ENCODE peak calls at places on chromosome 21, in eight cellular contexts. One of them, this sample, is unnamed.

GRCh38 chr21:35015435-35016024 is 33.6 kb downstream of the RUNX1 start:
- DNase-seq in pancreas: no peak
- DNase-seq in left ventricle myocardium inferior: no peak
- DNase-seq in GM23248: no peak
- DNase-seq in ascending aorta: no peak
- DNase-seq in breast epithelium: no peak
- DNase-seq in trophoblast cell: no peak
- DNase-seq in CD8-positive, alpha-beta T cell: no peak
- DNase-seq in this sample: no peak

GRCh38 chr21:43825936-43826622 is 36.7 kb downstream of the RRP1 start:
- DNase-seq in left ventricle myocardium inferior: no peak
- DNase-seq in CD8-positive, alpha-beta T cell: no peak
- DNase-seq in breast epithelium: no peak
- DNase-seq in GM23248: no peak
- DNase-seq in trophoblast cell: no peak
- DNase-seq in ascending aorta: no peak
- DNase-seq in pancreas: peak; percentile 55
- DNase-seq in this sample: peak; percentile 39

GRCh38 chr21:42653492-42654061 is at the start of gene PDE9A:
- DNase-seq in left ventricle myocardium inferior: no peak
- DNase-seq in breast epithelium: no peak
- DNase-seq in trophoblast cell: no peak
- DNase-seq in pancreas: peak; percentile 72
- DNase-seq in ascending aorta: no peak
- DNase-seq in CD8-positive, alpha-beta T cell: no peak
- DNase-seq in GM23248: peak; percentile 21
- DNase-seq in this sample: peak; percentile 58

GRCh38 chr21:27244356-27244755 is 277.5 kb upstream of the ADAMTS5 start:
- DNase-seq in trophoblast cell: no peak
- DNase-seq in pancreas: no peak
- DNase-seq in CD8-positive, alpha-beta T cell: no peak
- DNase-seq in ascending aorta: no peak
- DNase-seq in GM23248: peak; percentile 69
- DNase-seq in left ventricle myocardium inferior: no peak
- DNase-seq in breast epithelium: no peak
- DNase-seq in this sample: no peak

GRCh38 chr21:38140192-38140905 is 116.4 kb upstream of the KCNJ15 start:
- DNase-seq in GM23248: peak; percentile 72
- DNase-seq in ascending aorta: no peak
- DNase-seq in trophoblast cell: peak; percentile 49
- DNase-seq in breast epithelium: no peak
- DNase-seq in pancreas: no peak
- DNase-seq in CD8-positive, alpha-beta T cell: no peak
- DNase-seq in left ventricle myocardium inferior: peak; percentile 60
- DNase-seq in this sample: peak; percentile 45

GRCh38 chr21:42621166-42621827 is 32.1 kb upstream of the PDE9A start:
- DNase-seq in ascending aorta: no peak
- DNase-seq in GM23248: no peak
- DNase-seq in trophoblast cell: no peak
- DNase-seq in CD8-positive, alpha-beta T cell: no peak
- DNase-seq in pancreas: no peak
- DNase-seq in breast epithelium: no peak
- DNase-seq in left ventricle myocardium inferior: no peak
- DNase-seq in this sample: no peak

GRCh38 chr21:44013380-44014088 is 1.4 kb downstream of the TRAPPC10 start:
- DNase-seq in left ventricle myocardium inferior: no peak
- DNase-seq in CD8-positive, alpha-beta T cell: peak; percentile 19
- DNase-seq in trophoblast cell: peak; percentile 74
- DNase-seq in pancreas: no peak
- DNase-seq in ascending aorta: no peak
- DNase-seq in GM23248: peak; percentile 58
- DNase-seq in breast epithelium: no peak
- DNase-seq in this sample: peak; percentile 41

GRCh38 chr21:41673071-41673470 is 93.8 kb downstream of the RIPK4 start:
- DNase-seq in CD8-positive, alpha-beta T cell: no peak
- DNase-seq in left ventricle myocardium inferior: no peak
- DNase-seq in ascending aorta: no peak
- DNase-seq in trophoblast cell: no peak
- DNase-seq in pancreas: peak; percentile 58
- DNase-seq in breast epithelium: no peak
- DNase-seq in GM23248: no peak
- DNase-seq in this sample: no peak

GRCh38 chr21:42443181-42443785 is 39.6 kb downstream of the UBASH3A start:
- DNase-seq in pancreas: no peak
- DNase-seq in breast epithelium: no peak
- DNase-seq in trophoblast cell: peak; percentile 68
- DNase-seq in GM23248: no peak
- DNase-seq in ascending aorta: no peak
- DNase-seq in CD8-positive, alpha-beta T cell: no peak
- DNase-seq in left ventricle myocardium inferior: no peak
- DNase-seq in this sample: no peak

GRCh38 chr21:24220466-24220865 is 1386.8 kb downstream of the MRPL39 start:
- DNase-seq in trophoblast cell: no peak
- DNase-seq in ascending aorta: no peak
- DNase-seq in pancreas: no peak
- DNase-seq in CD8-positive, alpha-beta T cell: no peak
- DNase-seq in breast epithelium: no peak
- DNase-seq in left ventricle myocardium inferior: no peak
- DNase-seq in GM23248: no peak
- DNase-seq in this sample: no peak

GRCh38 chr21:31580866-31581276 is 78.6 kb upstream of the SOD1 start:
- DNase-seq in breast epithelium: no peak
- DNase-seq in pancreas: peak; percentile 80
- DNase-seq in left ventricle myocardium inferior: peak; percentile 60
- DNase-seq in GM23248: peak; percentile 70
- DNase-seq in ascending aorta: peak; percentile 75
- DNase-seq in CD8-positive, alpha-beta T cell: peak; percentile 69
- DNase-seq in trophoblast cell: peak; percentile 62
- DNase-seq in this sample: peak; percentile 58

GRCh38 chr21:37815893-37816292 is 100.4 kb downstream of the KCNJ6 start:
- DNase-seq in trophoblast cell: no peak
- DNase-seq in ascending aorta: no peak
- DNase-seq in left ventricle myocardium inferior: no peak
- DNase-seq in breast epithelium: no peak
- DNase-seq in CD8-positive, alpha-beta T cell: no peak
- DNase-seq in pancreas: no peak
- DNase-seq in GM23248: no peak
- DNase-seq in this sample: no peak

GRCh38 chr21:43283136-43283924 is 114.5 kb downstream of the CRYAA start:
- DNase-seq in GM23248: peak; percentile 11
- DNase-seq in ascending aorta: no peak
- DNase-seq in CD8-positive, alpha-beta T cell: no peak
- DNase-seq in pancreas: no peak
- DNase-seq in breast epithelium: no peak
- DNase-seq in left ventricle myocardium inferior: peak; percentile 6
- DNase-seq in trophoblast cell: no peak
- DNase-seq in this sample: no peak

GRCh38 chr21:43021191-43021590 is 46.8 kb downstream of the PKNOX1 start:
- DNase-seq in pancreas: no peak
- DNase-seq in breast epithelium: no peak
- DNase-seq in CD8-positive, alpha-beta T cell: no peak
- DNase-seq in left ventricle myocardium inferior: no peak
- DNase-seq in trophoblast cell: no peak
- DNase-seq in ascending aorta: no peak
- DNase-seq in GM23248: no peak
- DNase-seq in this sample: no peak

GRCh38 chr21:34235514-34235913 is 128.3 kb upstream of the KCNE2 start:
- DNase-seq in GM23248: no peak
- DNase-seq in ascending aorta: no peak
- DNase-seq in left ventricle myocardium inferior: no peak
- DNase-seq in CD8-positive, alpha-beta T cell: no peak
- DNase-seq in trophoblast cell: no peak
- DNase-seq in pancreas: no peak
- DNase-seq in breast epithelium: no peak
- DNase-seq in this sample: no peak

GRCh38 chr21:32975811-32976507 is 49.8 kb upstream of the OLIG2 start:
- DNase-seq in pancreas: no peak
- DNase-seq in breast epithelium: no peak
- DNase-seq in CD8-positive, alpha-beta T cell: no peak
- DNase-seq in trophoblast cell: no peak
- DNase-seq in GM23248: no peak
- DNase-seq in left ventricle myocardium inferior: no peak
- DNase-seq in ascending aorta: no peak
- DNase-seq in this sample: no peak

GRCh38 chr21:32977216-32977615 is 48.5 kb upstream of the OLIG2 start:
- DNase-seq in GM23248: no peak
- DNase-seq in breast epithelium: no peak
- DNase-seq in CD8-positive, alpha-beta T cell: no peak
- DNase-seq in pancreas: no peak
- DNase-seq in ascending aorta: no peak
- DNase-seq in trophoblast cell: no peak
- DNase-seq in left ventricle myocardium inferior: no peak
- DNase-seq in this sample: no peak

GRCh38 chr21:32978346-32979270 is 47.1 kb upstream of the OLIG2 start:
- DNase-seq in pancreas: no peak
- DNase-seq in ascending aorta: no peak
- DNase-seq in left ventricle myocardium inferior: no peak
- DNase-seq in GM23248: no peak
- DNase-seq in breast epithelium: no peak
- DNase-seq in trophoblast cell: no peak
- DNase-seq in CD8-positive, alpha-beta T cell: no peak
- DNase-seq in this sample: no peak

GRCh38 chr21:32974653-32975052 is 51.1 kb upstream of the OLIG2 start:
- DNase-seq in CD8-positive, alpha-beta T cell: no peak
- DNase-seq in breast epithelium: no peak
- DNase-seq in left ventricle myocardium inferior: no peak
- DNase-seq in pancreas: no peak
- DNase-seq in trophoblast cell: no peak
- DNase-seq in GM23248: no peak
- DNase-seq in ascending aorta: no peak
- DNase-seq in this sample: no peak

DNA sequence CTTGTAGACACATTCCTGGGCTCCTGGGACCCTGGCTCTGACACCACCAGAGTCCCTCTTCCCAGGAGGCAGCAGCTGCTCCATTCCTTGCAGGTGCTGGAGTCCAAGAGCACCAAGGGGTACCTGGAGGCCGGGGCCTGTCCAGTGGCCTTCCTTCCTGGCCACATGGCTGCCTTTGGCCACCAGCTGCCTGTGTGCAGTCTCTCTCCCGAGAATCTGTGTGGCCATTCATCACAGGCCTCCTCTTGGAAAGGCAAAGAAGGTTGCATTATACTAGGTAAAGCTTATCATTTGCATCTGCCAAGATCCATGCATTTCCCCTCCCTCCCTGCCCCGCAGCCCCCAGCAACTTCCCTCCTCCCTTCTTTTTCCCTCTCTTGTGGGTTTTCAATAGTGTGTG is 48.9 kb upstream of the OLIG2 start:
- DNase-seq in GM23248: no peak
- DNase-seq in left ventricle myocardium inferior: no peak
- DNase-seq in CD8-positive, alpha-beta T cell: no peak
- DNase-seq in breast epithelium: no peak
- DNase-seq in ascending aorta: no peak
- DNase-seq in trophoblast cell: no peak
- DNase-seq in pancreas: no peak
- DNase-seq in this sample: no peak
- H3K27ac ChIP-seq in GM23248: no peak overlapping the region
- H3K27ac ChIP-seq in left ventricle myocardium inferior: no peak overlapping the region
- H3K27ac ChIP-seq in CD8-positive, alpha-beta T cell: no peak overlapping the region
- H3K27ac ChIP-seq in breast epithelium: no peak overlapping the region
- H3K27ac ChIP-seq in ascending aorta: no peak overlapping the region
- H3K27ac ChIP-seq in trophoblast cell: no peak overlapping the region
- H3K27ac ChIP-seq in pancreas: no peak overlapping the region
- H3K27ac ChIP-seq in this sample: no peak overlapping the region

GRCh38 chr21:45064091-45064490 is 10.3 kb upstream of the ADARB1 start:
- DNase-seq in CD8-positive, alpha-beta T cell: no peak
- DNase-seq in breast epithelium: no peak
- DNase-seq in ascending aorta: no peak
- DNase-seq in pancreas: no peak
- DNase-seq in GM23248: no peak
- DNase-seq in left ventricle myocardium inferior: no peak
- DNase-seq in trophoblast cell: no peak
- DNase-seq in this sample: no peak
- H3K4me1 ChIP-seq in CD8-positive, alpha-beta T cell: no peaks in the 10 kb centered on the region
- H3K4me1 ChIP-seq in breast epithelium: no peaks in the 10 kb centered on the region
- H3K4me1 ChIP-seq in ascending aorta: peaks cover 17% of the 10 kb centered on the region
- H3K4me1 ChIP-seq in pancreas: no peaks in the 10 kb centered on the region
- H3K4me1 ChIP-seq in GM23248: no peaks in the 10 kb centered on the region
- H3K4me1 ChIP-seq in left ventricle myocardium inferior: peaks cover 15% of the 10 kb centered on the region
- H3K4me1 ChIP-seq in trophoblast cell: peaks cover 9% of the 10 kb centered on the region
- H3K4me1 ChIP-seq in this sample: peaks cover 7% of the 10 kb centered on the region

GRCh38 chr21:29177800-29178199 is 47.4 kb downstream of the MAP3K7CL start:
- DNase-seq in CD8-positive, alpha-beta T cell: no peak
- DNase-seq in breast epithelium: no peak
- DNase-seq in GM23248: no peak
- DNase-seq in ascending aorta: no peak
- DNase-seq in trophoblast cell: no peak
- DNase-seq in left ventricle myocardium inferior: no peak
- DNase-seq in pancreas: no peak
- DNase-seq in this sample: no peak

GRCh38 chr21:29172282-29172681 is 41.8 kb downstream of the MAP3K7CL start:
- DNase-seq in ascending aorta: no peak
- DNase-seq in left ventricle myocardium inferior: no peak
- DNase-seq in pancreas: no peak
- DNase-seq in CD8-positive, alpha-beta T cell: no peak
- DNase-seq in trophoblast cell: no peak
- DNase-seq in GM23248: no peak
- DNase-seq in breast epithelium: no peak
- DNase-seq in this sample: no peak

GRCh38 chr21:29175408-29176147 is 45.1 kb downstream of the MAP3K7CL start:
- DNase-seq in trophoblast cell: no peak
- DNase-seq in left ventricle myocardium inferior: no peak
- DNase-seq in pancreas: no peak
- DNase-seq in breast epithelium: no peak
- DNase-seq in ascending aorta: no peak
- DNase-seq in CD8-positive, alpha-beta T cell: no peak
- DNase-seq in GM23248: peak; percentile 24
- DNase-seq in this sample: no peak

GRCh38 chr21:29176721-29177120 is 46.3 kb downstream of the MAP3K7CL start:
- DNase-seq in CD8-positive, alpha-beta T cell: no peak
- DNase-seq in ascending aorta: no peak
- DNase-seq in trophoblast cell: no peak
- DNase-seq in pancreas: no peak
- DNase-seq in breast epithelium: no peak
- DNase-seq in left ventricle myocardium inferior: no peak
- DNase-seq in GM23248: no peak
- DNase-seq in this sample: no peak

DNA sequence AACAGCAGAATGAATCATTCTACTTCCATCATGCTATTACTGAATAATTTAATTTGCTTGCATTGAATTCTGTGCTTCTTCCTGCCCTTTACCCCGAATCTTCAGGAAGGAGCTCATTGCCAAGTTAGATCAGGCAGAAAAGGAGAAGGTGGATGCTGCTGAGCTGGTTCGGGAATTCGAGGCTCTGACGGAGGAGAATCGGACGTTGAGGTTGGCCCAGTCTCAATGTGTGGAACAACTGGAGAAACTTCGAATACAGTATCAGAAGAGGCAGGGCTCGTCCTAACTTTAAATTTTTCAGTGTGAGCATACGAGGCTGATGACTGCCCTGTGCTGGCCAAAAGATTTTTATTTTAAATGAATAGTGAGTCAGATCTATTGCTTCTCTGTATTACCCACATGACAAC is 44.2 kb downstream of the MAP3K7CL start:
- DNase-seq in ascending aorta: no peak
- DNase-seq in trophoblast cell: no peak
- DNase-seq in GM23248: peak; percentile 67
- DNase-seq in CD8-positive, alpha-beta T cell: no peak
- DNase-seq in left ventricle myocardium inferior: no peak
- DNase-seq in pancreas: no peak
- DNase-seq in breast epithelium: no peak
- DNase-seq in this sample: no peak
- H3K4me3 ChIP-seq in ascending aorta: peak overlapping the region; percentile 39
- H3K4me3 ChIP-seq in trophoblast cell: no peak overlapping the region
- H3K4me3 ChIP-seq in GM23248: peak overlapping the region; percentile 64
- H3K4me3 ChIP-seq in CD8-positive, alpha-beta T cell: no peak overlapping the region
- H3K4me3 ChIP-seq in left ventricle myocardium inferior: no peak overlapping the region
- H3K4me3 ChIP-seq in pancreas: no peak overlapping the region
- H3K4me3 ChIP-seq in breast epithelium: no peak overlapping the region
- H3K4me3 ChIP-seq in this sample: no peak overlapping the region

GRCh38 chr21:30479259-30479658 is 908 bp downstream of the KRTAP19-1 start:
- DNase-seq in trophoblast cell: no peak
- DNase-seq in pancreas: no peak
- DNase-seq in ascending aorta: no peak
- DNase-seq in CD8-positive, alpha-beta T cell: no peak
- DNase-seq in GM23248: no peak
- DNase-seq in left ventricle myocardium inferior: no peak
- DNase-seq in breast epithelium: no peak
- DNase-seq in this sample: no peak
- H3K27ac ChIP-seq in trophoblast cell: no peak overlapping the region
- H3K27ac ChIP-seq in pancreas: no peak overlapping the region
- H3K27ac ChIP-seq in ascending aorta: no peak overlapping the region
- H3K27ac ChIP-seq in CD8-positive, alpha-beta T cell: no peak overlapping the region
- H3K27ac ChIP-seq in GM23248: no peak overlapping the region
- H3K27ac ChIP-seq in left ventricle myocardium inferior: peak overlapping the region; percentile 30
- H3K27ac ChIP-seq in breast epithelium: no peak overlapping the region
- H3K27ac ChIP-seq in this sample: no peak overlapping the region

This sample was measured in SJCRH30.